ENCODE peak calls at places on chromosomes 5 and 9, in nine cellular contexts. One of them, this sample, is unnamed.

GRCh38 chr9:119044801-119045200 is 324.4 kb downstream of the BRINP1 start:
- DNase-seq in stomach: no peak
- DNase-seq in prostate gland: no peak
- DNase-seq in endothelial cell of umbilical vein: no peak
- DNase-seq in H1: no peak
- DNase-seq in transverse colon: no peak
- DNase-seq in spleen: no peak
- DNase-seq in HCT116: no peak
- DNase-seq in upper lobe of left lung: no peak
- DNase-seq in this sample: no peak

GRCh38 chr9:111866976-111867375 is 29.6 kb upstream of the UGCG start:
- DNase-seq in spleen: no peak
- DNase-seq in stomach: no peak
- DNase-seq in endothelial cell of umbilical vein: peak; percentile 59
- DNase-seq in upper lobe of left lung: no peak
- DNase-seq in prostate gland: no peak
- DNase-seq in H1: no peak
- DNase-seq in HCT116: no peak
- DNase-seq in transverse colon: no peak
- DNase-seq in this sample: no peak

GRCh38 chr9:113290052-113290607 is 13.0 kb downstream of the RNF183 start:
- DNase-seq in transverse colon: no peak
- DNase-seq in stomach: no peak
- DNase-seq in prostate gland: no peak
- DNase-seq in endothelial cell of umbilical vein: no peak
- DNase-seq in H1: no peak
- DNase-seq in spleen: no peak
- DNase-seq in upper lobe of left lung: no peak
- DNase-seq in HCT116: no peak
- DNase-seq in this sample: no peak

GRCh38 chr5:112533315-112533867 is 114.3 kb upstream of the EPB41L4A start:
- DNase-seq in transverse colon: no peak
- DNase-seq in prostate gland: no peak
- DNase-seq in H1: no peak
- DNase-seq in HCT116: peak; percentile 21
- DNase-seq in upper lobe of left lung: no peak
- DNase-seq in spleen: no peak
- DNase-seq in stomach: no peak
- DNase-seq in endothelial cell of umbilical vein: no peak
- DNase-seq in this sample: no peak

GRCh38 chr5:110623875-110624274 is 102.6 kb downstream of the TMEM232 start:
- DNase-seq in stomach: no peak
- DNase-seq in HCT116: no peak
- DNase-seq in transverse colon: no peak
- DNase-seq in prostate gland: no peak
- DNase-seq in spleen: no peak
- DNase-seq in H1: no peak
- DNase-seq in endothelial cell of umbilical vein: no peak
- DNase-seq in upper lobe of left lung: no peak
- DNase-seq in this sample: no peak

GRCh38 chr9:93096811-93097382 is 880 bp downstream of the CARD19 start:
- DNase-seq in spleen: peak; percentile 88
- DNase-seq in endothelial cell of umbilical vein: no peak
- DNase-seq in upper lobe of left lung: no peak
- DNase-seq in transverse colon: no peak
- DNase-seq in H1: no peak
- DNase-seq in HCT116: no peak
- DNase-seq in prostate gland: no peak
- DNase-seq in stomach: no peak
- DNase-seq in this sample: peak; percentile 69

GRCh38 chr5:78377056-78377717 is 16.8 kb downstream of the SCAMP1 start:
- DNase-seq in prostate gland: no peak
- DNase-seq in H1: no peak
- DNase-seq in HCT116: no peak
- DNase-seq in spleen: no peak
- DNase-seq in transverse colon: no peak
- DNase-seq in stomach: no peak
- DNase-seq in upper lobe of left lung: no peak
- DNase-seq in endothelial cell of umbilical vein: peak; percentile 11
- DNase-seq in this sample: no peak

GRCh38 chr5:106755066-106755465 is 915.7 kb downstream of the EFNA5 start:
- DNase-seq in endothelial cell of umbilical vein: no peak
- DNase-seq in spleen: no peak
- DNase-seq in H1: no peak
- DNase-seq in HCT116: no peak
- DNase-seq in transverse colon: no peak
- DNase-seq in upper lobe of left lung: no peak
- DNase-seq in prostate gland: no peak
- DNase-seq in stomach: no peak
- DNase-seq in this sample: no peak

GRCh38 chr5:11385251-11385900 is 518.9 kb downstream of the CTNND2 start:
- DNase-seq in prostate gland: no peak
- DNase-seq in spleen: no peak
- DNase-seq in endothelial cell of umbilical vein: no peak
- DNase-seq in H1: peak; percentile 57
- DNase-seq in HCT116: no peak
- DNase-seq in upper lobe of left lung: no peak
- DNase-seq in stomach: no peak
- DNase-seq in transverse colon: no peak
- DNase-seq in this sample: no peak

GRCh38 chr5:176609724-176610429 is at the start of gene GPRIN1:
- DNase-seq in spleen: peak; percentile 88
- DNase-seq in upper lobe of left lung: peak; percentile 94
- DNase-seq in HCT116: peak; percentile 18
- DNase-seq in transverse colon: peak; percentile 44
- DNase-seq in stomach: peak; percentile 48
- DNase-seq in H1: peak; percentile 83
- DNase-seq in endothelial cell of umbilical vein: peak; percentile 59
- DNase-seq in prostate gland: no peak
- DNase-seq in this sample: no peak

GRCh38 chr5:59039296-59040006 is 456.6 kb downstream of the RAB3C start:
- DNase-seq in upper lobe of left lung: peak; percentile 97
- DNase-seq in HCT116: no peak
- DNase-seq in H1: peak; percentile 77
- DNase-seq in stomach: peak; percentile 85
- DNase-seq in endothelial cell of umbilical vein: peak; percentile 77
- DNase-seq in transverse colon: peak; percentile 81
- DNase-seq in prostate gland: peak; percentile 60
- DNase-seq in spleen: peak; percentile 96
- DNase-seq in this sample: peak; percentile 92

GRCh38 chr9:31153250-31153840 is 1231.1 kb upstream of the ACO1 start:
- DNase-seq in H1: no peak
- DNase-seq in spleen: no peak
- DNase-seq in transverse colon: no peak
- DNase-seq in upper lobe of left lung: no peak
- DNase-seq in HCT116: no peak
- DNase-seq in endothelial cell of umbilical vein: no peak
- DNase-seq in prostate gland: no peak
- DNase-seq in stomach: no peak
- DNase-seq in this sample: no peak

GRCh38 chr5:78908173-78908901 is 76.8 kb downstream of the ARSB start:
- DNase-seq in upper lobe of left lung: no peak
- DNase-seq in spleen: no peak
- DNase-seq in stomach: peak; percentile 65
- DNase-seq in transverse colon: peak; percentile 42
- DNase-seq in H1: no peak
- DNase-seq in HCT116: no peak
- DNase-seq in prostate gland: no peak
- DNase-seq in endothelial cell of umbilical vein: peak; percentile 98
- DNase-seq in this sample: no peak

GRCh38 chr5:5014836-5015235 is 125.3 kb upstream of the ADAMTS16 start:
- DNase-seq in stomach: no peak
- DNase-seq in endothelial cell of umbilical vein: no peak
- DNase-seq in prostate gland: no peak
- DNase-seq in spleen: no peak
- DNase-seq in upper lobe of left lung: no peak
- DNase-seq in HCT116: no peak
- DNase-seq in H1: no peak
- DNase-seq in transverse colon: no peak
- DNase-seq in this sample: no peak

GRCh38 chr5:169331292-169331852 is 30.4 kb upstream of the SLIT3 start:
- DNase-seq in spleen: no peak
- DNase-seq in HCT116: no peak
- DNase-seq in upper lobe of left lung: no peak
- DNase-seq in prostate gland: no peak
- DNase-seq in H1: no peak
- DNase-seq in stomach: no peak
- DNase-seq in transverse colon: no peak
- DNase-seq in endothelial cell of umbilical vein: no peak
- DNase-seq in this sample: no peak

GRCh38 chr5:169325273-169325672 is 24.3 kb upstream of the SLIT3 start:
- DNase-seq in endothelial cell of umbilical vein: no peak
- DNase-seq in HCT116: no peak
- DNase-seq in stomach: no peak
- DNase-seq in transverse colon: no peak
- DNase-seq in prostate gland: no peak
- DNase-seq in spleen: no peak
- DNase-seq in H1: no peak
- DNase-seq in upper lobe of left lung: no peak
- DNase-seq in this sample: no peak

DNA sequence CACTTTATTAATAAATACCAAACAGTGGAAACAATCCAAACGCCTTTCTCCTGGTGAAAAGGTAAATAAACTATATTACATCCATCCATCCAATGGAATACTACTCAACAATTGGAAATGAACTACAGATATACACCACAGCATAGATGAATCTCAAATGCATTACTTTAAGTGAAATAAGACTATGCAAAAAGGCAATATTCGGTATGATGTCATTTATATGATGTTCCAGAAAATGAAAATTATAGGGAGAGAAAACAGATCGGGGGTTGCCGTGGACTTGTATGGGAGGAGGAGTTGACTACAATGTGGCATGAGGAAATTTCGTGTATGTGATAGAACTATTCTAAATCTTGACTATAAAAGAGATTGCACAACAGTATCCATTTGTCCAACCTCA is 27.5 kb upstream of the SLIT3 start:
- DNase-seq in transverse colon: no peak
- DNase-seq in endothelial cell of umbilical vein: no peak
- DNase-seq in H1: no peak
- DNase-seq in prostate gland: no peak
- DNase-seq in upper lobe of left lung: no peak
- DNase-seq in stomach: no peak
- DNase-seq in HCT116: no peak
- DNase-seq in spleen: no peak
- DNase-seq in this sample: no peak
- H3K27me3 ChIP-seq in transverse colon: no peaks in the 10 kb centered on the region
- H3K27me3 ChIP-seq in endothelial cell of umbilical vein: no peaks in the 10 kb centered on the region
- H3K27me3 ChIP-seq in H1: no peaks in the 10 kb centered on the region
- H3K27me3 ChIP-seq in prostate gland: no peaks in the 10 kb centered on the region
- H3K27me3 ChIP-seq in upper lobe of left lung: no peaks in the 10 kb centered on the region
- H3K27me3 ChIP-seq in stomach: no peaks in the 10 kb centered on the region
- H3K27me3 ChIP-seq in HCT116: peaks cover 3% of the 10 kb centered on the region
- H3K27me3 ChIP-seq in spleen: no peaks in the 10 kb centered on the region
- H3K27me3 ChIP-seq in this sample: no peaks in the 10 kb centered on the region

DNA sequence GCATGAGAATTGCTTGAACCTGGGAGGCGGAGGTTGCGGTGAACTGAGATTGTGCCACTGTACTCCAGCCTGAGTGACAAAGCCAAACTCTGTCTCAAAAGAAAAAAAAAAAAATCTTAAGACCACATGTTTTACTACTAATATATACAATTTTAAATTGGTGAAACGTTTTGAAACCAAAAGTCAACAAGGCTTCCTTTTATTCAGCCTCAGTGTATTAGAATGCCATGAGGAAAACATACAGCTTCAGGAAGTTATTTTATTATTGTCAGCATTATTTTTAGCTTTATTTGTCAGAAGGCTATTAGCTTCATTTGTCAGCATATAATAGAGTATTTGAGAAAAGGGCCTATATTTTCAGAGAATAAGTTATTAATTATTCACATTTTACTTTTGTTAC is 163.9 kb upstream of the SH3GL2 start:
- DNase-seq in spleen: no peak
- DNase-seq in HCT116: no peak
- DNase-seq in H1: no peak
- DNase-seq in prostate gland: no peak
- DNase-seq in endothelial cell of umbilical vein: no peak
- DNase-seq in upper lobe of left lung: no peak
- DNase-seq in transverse colon: no peak
- DNase-seq in stomach: no peak
- DNase-seq in this sample: no peak
- TF ChIP-seq POLR2AphosphoS5 in spleen: no peak
- TF ChIP-seq POLR2AphosphoS5 in HCT116: no peak
- TF ChIP-seq POLR2AphosphoS5 in H1: no peak
- TF ChIP-seq POLR2AphosphoS5 in prostate gland: no peak
- TF ChIP-seq POLR2AphosphoS5 in endothelial cell of umbilical vein: no peak
- TF ChIP-seq POLR2AphosphoS5 in upper lobe of left lung: no peak
- TF ChIP-seq POLR2AphosphoS5 in transverse colon: no peak
- TF ChIP-seq POLR2AphosphoS5 in stomach: no peak
- TF ChIP-seq POLR2AphosphoS5 in this sample: no peak

DNA sequence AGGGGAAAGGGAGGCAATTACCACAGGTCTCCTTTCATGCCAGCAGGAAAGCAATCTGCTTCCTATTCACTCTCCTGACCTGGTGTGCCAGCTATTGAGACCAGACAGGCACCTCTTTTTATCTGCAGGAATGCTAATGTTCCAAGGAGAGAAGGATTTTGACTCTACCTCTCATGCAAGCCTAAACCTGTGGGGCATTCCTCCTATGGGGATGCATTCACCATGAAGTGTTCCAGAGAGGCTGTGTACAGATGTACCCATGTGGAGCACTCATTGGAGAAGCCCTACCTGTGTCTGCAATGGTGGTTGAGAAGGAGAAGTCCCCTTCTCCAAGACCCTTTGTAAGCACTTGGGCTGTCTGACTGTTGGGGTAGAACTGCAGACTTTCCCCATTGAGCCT is 45.4 kb upstream of the EDIL3 start:
- DNase-seq in upper lobe of left lung: no peak
- DNase-seq in spleen: no peak
- DNase-seq in stomach: no peak
- DNase-seq in endothelial cell of umbilical vein: no peak
- DNase-seq in transverse colon: no peak
- DNase-seq in prostate gland: no peak
- DNase-seq in H1: no peak
- DNase-seq in HCT116: no peak
- DNase-seq in this sample: no peak
- TF ChIP-seq POLR2A in upper lobe of left lung: no peak
- TF ChIP-seq POLR2A in spleen: no peak
- TF ChIP-seq POLR2A in stomach: no peak
- TF ChIP-seq POLR2A in endothelial cell of umbilical vein: no peak
- TF ChIP-seq POLR2A in transverse colon: no peak
- TF ChIP-seq POLR2A in prostate gland: no peak
- TF ChIP-seq POLR2A in H1: no peak
- TF ChIP-seq POLR2A in HCT116: no peak
- TF ChIP-seq POLR2A in this sample: no peak

DNA sequence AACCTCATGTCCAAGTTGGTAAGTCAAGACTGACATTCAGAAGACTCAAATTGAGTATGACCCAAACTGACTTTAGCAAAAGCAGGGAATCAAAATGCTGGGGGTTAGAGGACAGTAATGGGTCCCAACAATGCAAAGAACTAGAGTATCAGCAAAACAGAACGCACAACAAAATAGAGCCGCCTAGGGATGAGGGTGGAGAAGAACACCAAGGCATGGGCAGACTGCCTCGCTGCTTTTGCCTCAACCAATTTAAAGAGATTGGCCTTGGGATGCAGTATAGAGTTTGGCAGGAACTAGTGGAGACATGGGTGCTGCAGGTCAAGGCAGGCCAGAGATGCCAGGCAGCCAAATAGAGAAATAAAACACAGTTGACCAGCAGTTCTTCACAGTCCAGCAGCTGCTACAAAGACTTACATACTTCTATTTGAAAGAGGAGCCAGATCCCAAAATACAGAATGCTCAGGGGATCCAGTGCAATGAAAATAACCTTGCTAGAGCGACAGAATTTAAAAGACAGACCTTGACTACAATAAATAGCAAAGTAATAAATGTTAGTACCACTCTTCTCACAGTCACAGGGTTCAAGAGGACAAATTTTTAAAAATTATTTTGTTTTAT is 83.9 kb upstream of the NIPBL start:
- DNase-seq in spleen: no peak
- DNase-seq in HCT116: no peak
- DNase-seq in stomach: no peak
- DNase-seq in upper lobe of left lung: no peak
- DNase-seq in transverse colon: no peak
- DNase-seq in prostate gland: no peak
- DNase-seq in endothelial cell of umbilical vein: no peak
- DNase-seq in H1: no peak
- DNase-seq in this sample: no peak
- H3K27me3 ChIP-seq in spleen: no peaks in the 10 kb centered on the region
- H3K27me3 ChIP-seq in HCT116: no peaks in the 10 kb centered on the region
- H3K27me3 ChIP-seq in stomach: no peaks in the 10 kb centered on the region
- H3K27me3 ChIP-seq in upper lobe of left lung: no peaks in the 10 kb centered on the region
- H3K27me3 ChIP-seq in transverse colon: no peaks in the 10 kb centered on the region
- H3K27me3 ChIP-seq in prostate gland: no peaks in the 10 kb centered on the region
- H3K27me3 ChIP-seq in endothelial cell of umbilical vein: no peaks in the 10 kb centered on the region
- H3K27me3 ChIP-seq in H1: no peaks in the 10 kb centered on the region
- H3K27me3 ChIP-seq in this sample: no peaks in the 10 kb centered on the region